ENCODE peak calls at places on chromosomes 5 and 9, in eight cellular contexts. One of them, this sample, is unnamed.

GRCh38 chr9:107710988-107711387 is 221.4 kb upstream of the KLF4 start:
- DNase-seq in transverse colon: no peak
- DNase-seq in A549: no peak
- DNase-seq in K562: no peak
- DNase-seq in HepG2: no peak
- DNase-seq in ovary: no peak
- DNase-seq in stomach: no peak
- DNase-seq in suprapubic skin: no peak
- DNase-seq in this sample: no peak

GRCh38 chr5:149740866-149741459 is 10.9 kb downstream of the PPARGC1B start:
- DNase-seq in A549: no peak
- DNase-seq in K562: no peak
- DNase-seq in stomach: no peak
- DNase-seq in HepG2: no peak
- DNase-seq in transverse colon: no peak
- DNase-seq in ovary: no peak
- DNase-seq in suprapubic skin: peak; percentile 62
- DNase-seq in this sample: no peak

GRCh38 chr9:126114409-126114760 is 212.2 kb upstream of the MVB12B start:
- DNase-seq in stomach: peak; percentile 21
- DNase-seq in transverse colon: no peak
- DNase-seq in HepG2: no peak
- DNase-seq in K562: no peak
- DNase-seq in A549: no peak
- DNase-seq in ovary: no peak
- DNase-seq in suprapubic skin: peak; percentile 67
- DNase-seq in this sample: no peak

GRCh38 chr5:122434120-122434519 is 122.1 kb downstream of the SNCAIP start:
- DNase-seq in A549: no peak
- DNase-seq in HepG2: no peak
- DNase-seq in suprapubic skin: no peak
- DNase-seq in stomach: no peak
- DNase-seq in transverse colon: no peak
- DNase-seq in K562: no peak
- DNase-seq in ovary: no peak
- DNase-seq in this sample: no peak

GRCh38 chr5:137320056-137321045 is 178.8 kb downstream of the SPOCK1 start:
- DNase-seq in ovary: no peak
- DNase-seq in suprapubic skin: no peak
- DNase-seq in transverse colon: no peak
- DNase-seq in K562: peak; percentile 54
- DNase-seq in stomach: peak; percentile 29
- DNase-seq in A549: peak; percentile 64
- DNase-seq in HepG2: peak; percentile 24
- DNase-seq in this sample: no peak

GRCh38 chr5:176619569-176620332 is 9.8 kb upstream of the GPRIN1 start:
- DNase-seq in HepG2: no peak
- DNase-seq in suprapubic skin: no peak
- DNase-seq in transverse colon: no peak
- DNase-seq in ovary: no peak
- DNase-seq in stomach: no peak
- DNase-seq in A549: no peak
- DNase-seq in K562: no peak
- DNase-seq in this sample: no peak

GRCh38 chr9:113998529-113999255 is 79.4 kb downstream of the AMBP start:
- DNase-seq in suprapubic skin: peak; percentile 76
- DNase-seq in K562: peak; percentile 16
- DNase-seq in stomach: peak; percentile 23
- DNase-seq in transverse colon: no peak
- DNase-seq in A549: peak; percentile 21
- DNase-seq in ovary: no peak
- DNase-seq in HepG2: no peak
- DNase-seq in this sample: peak; percentile 1

GRCh38 chr5:156169495-156169894 is 157.5 kb upstream of the SGCD start:
- DNase-seq in K562: no peak
- DNase-seq in ovary: no peak
- DNase-seq in transverse colon: no peak
- DNase-seq in suprapubic skin: no peak
- DNase-seq in A549: no peak
- DNase-seq in stomach: no peak
- DNase-seq in HepG2: no peak
- DNase-seq in this sample: no peak

GRCh38 chr5:133438487-133438886 is 173.9 kb downstream of the FSTL4 start:
- DNase-seq in K562: no peak
- DNase-seq in suprapubic skin: no peak
- DNase-seq in HepG2: no peak
- DNase-seq in ovary: no peak
- DNase-seq in stomach: no peak
- DNase-seq in A549: no peak
- DNase-seq in transverse colon: no peak
- DNase-seq in this sample: no peak

GRCh38 chr5:89769975-89770374 is 639.6 kb downstream of the CETN3 start:
- DNase-seq in ovary: no peak
- DNase-seq in suprapubic skin: no peak
- DNase-seq in HepG2: no peak
- DNase-seq in transverse colon: no peak
- DNase-seq in stomach: no peak
- DNase-seq in A549: no peak
- DNase-seq in K562: no peak
- DNase-seq in this sample: no peak

GRCh38 chr5:55485073-55485472 is 49.7 kb downstream of the PLPP1 start:
- DNase-seq in ovary: no peak
- DNase-seq in suprapubic skin: no peak
- DNase-seq in stomach: no peak
- DNase-seq in HepG2: no peak
- DNase-seq in transverse colon: no peak
- DNase-seq in K562: no peak
- DNase-seq in A549: no peak
- DNase-seq in this sample: no peak

DNA sequence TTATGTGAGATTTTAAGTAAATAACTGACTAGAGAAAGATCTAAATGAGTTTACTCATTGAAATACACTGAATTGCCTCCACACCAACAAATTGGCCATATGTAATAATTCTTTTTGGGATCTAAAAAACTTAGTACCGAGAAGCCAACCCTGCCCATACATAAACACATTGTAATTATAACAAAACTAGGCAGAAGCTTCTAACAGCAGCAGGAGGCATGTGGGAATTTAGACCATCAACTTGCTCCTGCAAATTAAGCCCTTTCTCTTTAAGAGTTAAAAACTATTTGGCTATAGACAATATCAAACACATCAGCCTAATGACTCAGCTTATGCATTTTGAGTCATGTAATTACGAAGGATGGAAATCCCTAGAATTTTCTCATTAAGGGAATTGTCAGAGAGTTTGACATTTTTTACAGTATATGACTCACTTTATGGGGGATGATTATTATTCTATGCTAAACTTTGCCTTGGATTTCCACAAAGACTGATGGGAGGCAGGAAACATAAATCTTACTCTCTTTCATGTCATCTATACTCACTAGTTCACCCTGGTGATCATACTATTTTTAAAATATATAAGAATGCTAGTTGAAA is 1.0 kb downstream of the IL7R start:
- DNase-seq in transverse colon: no peak
- DNase-seq in A549: no peak
- DNase-seq in ovary: no peak
- DNase-seq in K562: no peak
- DNase-seq in HepG2: no peak
- DNase-seq in stomach: no peak
- DNase-seq in suprapubic skin: no peak
- DNase-seq in this sample: no peak
- TF ChIP-seq EP300 in transverse colon: no peak
- TF ChIP-seq EP300 in A549: no peak
- TF ChIP-seq EP300 in ovary: no peak
- TF ChIP-seq EP300 in K562: no peak
- TF ChIP-seq EP300 in HepG2: no peak
- TF ChIP-seq EP300 in stomach: no peak
- TF ChIP-seq EP300 in suprapubic skin: no peak
- TF ChIP-seq EP300 in this sample: no peak

GRCh38 chr9:20832775-20833174 is 148.7 kb downstream of the FOCAD start:
- DNase-seq in HepG2: no peak
- DNase-seq in A549: no peak
- DNase-seq in K562: no peak
- DNase-seq in transverse colon: no peak
- DNase-seq in suprapubic skin: no peak
- DNase-seq in ovary: no peak
- DNase-seq in stomach: no peak
- DNase-seq in this sample: no peak

GRCh38 chr9:20831028-20831427 is 147.0 kb downstream of the FOCAD start:
- DNase-seq in HepG2: no peak
- DNase-seq in stomach: no peak
- DNase-seq in transverse colon: no peak
- DNase-seq in A549: no peak
- DNase-seq in ovary: no peak
- DNase-seq in K562: no peak
- DNase-seq in suprapubic skin: no peak
- DNase-seq in this sample: no peak

GRCh38 chr9:20838218-20838617 is 154.2 kb downstream of the FOCAD start:
- DNase-seq in A549: no peak
- DNase-seq in K562: no peak
- DNase-seq in HepG2: peak; percentile 7
- DNase-seq in transverse colon: no peak
- DNase-seq in ovary: no peak
- DNase-seq in suprapubic skin: no peak
- DNase-seq in stomach: no peak
- DNase-seq in this sample: no peak

GRCh38 chr9:20835364-20836286 is 151.6 kb downstream of the FOCAD start:
- DNase-seq in A549: no peak
- DNase-seq in suprapubic skin: no peak
- DNase-seq in HepG2: peak; percentile 85
- DNase-seq in K562: no peak
- DNase-seq in stomach: no peak
- DNase-seq in ovary: no peak
- DNase-seq in transverse colon: no peak
- DNase-seq in this sample: no peak
- TF ChIP-seq EP300 in A549: no peak
- TF ChIP-seq EP300 in suprapubic skin: no peak
- TF ChIP-seq EP300 in HepG2: peak; percentile 40
- TF ChIP-seq EP300 in K562: no peak
- TF ChIP-seq EP300 in stomach: no peak
- TF ChIP-seq EP300 in ovary: no peak
- TF ChIP-seq EP300 in transverse colon: no peak
- TF ChIP-seq EP300 in this sample: peak; percentile 62

DNA sequence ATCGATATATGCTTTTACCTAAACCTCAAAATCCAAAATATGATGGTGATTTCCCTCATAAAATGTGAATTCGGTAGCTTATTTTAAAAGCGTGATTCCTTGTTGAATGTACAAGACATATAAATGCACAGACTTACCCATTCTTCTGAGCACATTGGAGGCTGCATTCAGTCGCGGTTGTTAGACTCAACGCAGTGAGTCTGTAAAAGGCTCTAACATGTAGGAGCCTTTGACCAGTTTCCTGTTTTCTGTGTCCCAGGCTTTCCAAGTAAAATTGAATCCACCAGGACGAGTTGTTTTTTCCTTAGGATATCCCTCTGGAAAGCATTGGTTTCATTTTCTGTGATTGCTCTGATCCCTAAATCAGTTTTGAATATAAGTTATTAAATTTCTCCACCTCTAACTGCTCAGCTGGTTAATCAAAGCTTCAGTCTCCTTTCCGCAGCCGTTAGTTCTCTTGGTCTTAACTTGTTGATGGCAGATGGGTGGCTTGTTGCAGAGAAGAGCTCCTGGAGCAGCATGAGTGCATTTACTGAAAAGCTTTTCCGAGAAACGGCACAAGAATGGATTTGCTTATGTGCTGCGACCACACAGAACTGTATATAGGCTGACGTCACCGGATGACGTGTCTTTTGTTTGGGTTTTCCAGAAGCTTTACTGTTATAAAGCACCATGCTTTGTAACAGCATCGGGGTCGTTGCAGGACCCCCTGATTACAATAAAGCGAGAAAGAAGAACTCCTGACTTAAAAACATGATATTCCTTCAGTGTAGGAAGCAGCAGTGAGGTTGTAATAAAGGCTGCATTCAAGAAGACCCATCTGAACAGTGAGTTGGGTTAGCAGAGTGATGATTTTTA is at the start of gene LRRTM2:
- DNase-seq in suprapubic skin: no peak
- DNase-seq in stomach: no peak
- DNase-seq in ovary: no peak
- DNase-seq in transverse colon: no peak
- DNase-seq in A549: no peak
- DNase-seq in K562: no peak
- DNase-seq in HepG2: no peak
- DNase-seq in this sample: no peak
- TF ChIP-seq EP300 in suprapubic skin: no peak
- TF ChIP-seq EP300 in stomach: no peak
- TF ChIP-seq EP300 in ovary: no peak
- TF ChIP-seq EP300 in transverse colon: no peak
- TF ChIP-seq EP300 in A549: no peak
- TF ChIP-seq EP300 in K562: no peak
- TF ChIP-seq EP300 in HepG2: no peak
- TF ChIP-seq EP300 in this sample: no peak

GRCh38 chr5:110544603-110545002 is 181.9 kb downstream of the TMEM232 start:
- DNase-seq in K562: no peak
- DNase-seq in A549: no peak
- DNase-seq in stomach: no peak
- DNase-seq in HepG2: no peak
- DNase-seq in transverse colon: no peak
- DNase-seq in suprapubic skin: no peak
- DNase-seq in ovary: no peak
- DNase-seq in this sample: no peak

GRCh38 chr5:110542949-110543348 is 183.5 kb downstream of the TMEM232 start:
- DNase-seq in ovary: no peak
- DNase-seq in suprapubic skin: no peak
- DNase-seq in transverse colon: no peak
- DNase-seq in K562: no peak
- DNase-seq in A549: no peak
- DNase-seq in HepG2: no peak
- DNase-seq in stomach: no peak
- DNase-seq in this sample: no peak

GRCh38 chr5:110547495-110547894 is 179.0 kb downstream of the TMEM232 start:
- DNase-seq in HepG2: no peak
- DNase-seq in A549: no peak
- DNase-seq in ovary: no peak
- DNase-seq in suprapubic skin: no peak
- DNase-seq in stomach: no peak
- DNase-seq in K562: no peak
- DNase-seq in transverse colon: no peak
- DNase-seq in this sample: no peak

GRCh38 chr5:110549301-110549700 is 177.2 kb downstream of the TMEM232 start:
- DNase-seq in HepG2: no peak
- DNase-seq in transverse colon: no peak
- DNase-seq in A549: no peak
- DNase-seq in suprapubic skin: no peak
- DNase-seq in ovary: no peak
- DNase-seq in stomach: no peak
- DNase-seq in K562: no peak
- DNase-seq in this sample: no peak

DNA sequence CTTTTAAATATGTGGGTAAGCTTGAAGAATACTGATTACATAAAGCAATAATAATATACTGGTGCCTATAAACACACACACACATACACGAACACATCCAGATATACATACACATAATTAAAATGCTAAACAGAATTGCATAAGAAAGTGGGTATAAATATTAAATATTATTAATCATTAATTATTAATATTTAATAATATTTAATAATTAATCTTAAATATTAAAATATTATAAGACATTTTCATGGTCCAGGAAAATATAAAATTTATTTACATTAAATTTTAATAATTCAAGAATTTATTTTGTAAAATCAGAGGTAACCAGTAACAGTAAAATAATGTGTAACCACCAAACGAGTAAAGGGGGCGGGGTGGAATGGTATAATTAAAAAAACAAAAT is 178.3 kb downstream of the TMEM232 start:
- DNase-seq in A549: no peak
- DNase-seq in transverse colon: no peak
- DNase-seq in ovary: no peak
- DNase-seq in HepG2: no peak
- DNase-seq in K562: no peak
- DNase-seq in stomach: no peak
- DNase-seq in suprapubic skin: no peak
- DNase-seq in this sample: no peak
- TF ChIP-seq EP300 in A549: no peak
- TF ChIP-seq EP300 in transverse colon: no peak
- TF ChIP-seq EP300 in ovary: no peak
- TF ChIP-seq EP300 in HepG2: no peak
- TF ChIP-seq EP300 in K562: no peak
- TF ChIP-seq EP300 in stomach: no peak
- TF ChIP-seq EP300 in suprapubic skin: no peak
- TF ChIP-seq EP300 in this sample: no peak

This sample was measured in tibial nerve.